ENCODE peak calls at places on chromosomes 16 and 17, in eight cellular contexts. O is IMR-90, W is neural progenitor cell, E is cardiac muscle cell, F is NT2/D1, G is heart left ventricle, D is mucosa of descending colon, J is mammary epithelial cell. Y is an unnamed sample.

GRCh38 chr16:11263737-11264136 is 5.4 kb downstream of the TNP2 start:
- DNase-seq in F (no peak), D (no peak), G (no peak), W (no peak), E (no peak), J (no peak), O (no peak), Y (no peak)

GRCh38 chr17:33647976-33648375 is 354.9 kb upstream of the ASIC2 start:
- DNase-seq in J (peak; percentile 2), D (no peak), E (peak; percentile 7), G (no peak), F (no peak), O (peak; percentile 11), W (peak; percentile 63), Y (no peak)

GRCh38 chr17:41593306-41594095 is 6.8 kb upstream of the KRT14 start:
- DNase-seq in G (no peak), E (no peak), D (no peak), F (no peak), O (no peak), J (no peak), W (no peak), Y (no peak)

GRCh38 chr16:66553223-66553622 is 847 bp downstream of the CKLF start:
- DNase-seq in F (no peak), D (peak; percentile 47), G (no peak), E (no peak), J (no peak), W (no peak), O (no peak), Y (no peak)

GRCh38 chr17:79019631-79020584 is 4.1 kb upstream of the C1QTNF1 start:
- DNase-seq in F (no peak), G (peak; percentile 64), E (peak; percentile 90), J (peak; percentile 53), W (peak; percentile 53), O (peak; percentile 78), D (peak; percentile 77), Y (peak; percentile 61)

GRCh38 chr17:5769936-5770335 is 185.6 kb upstream of the NLRP1 start:
- DNase-seq in F (peak; percentile 38), D (no peak), W (peak; percentile 82), G (no peak), E (no peak), O (no peak), J (no peak), Y (no peak)

GRCh38 chr16:73152731-73153130 is 104.8 kb upstream of the ZFHX3 start:
- DNase-seq in O (no peak), F (peak; percentile 86), E (peak; percentile 34), G (no peak), D (no peak), J (no peak), W (peak; percentile 88), Y (no peak)

GRCh38 chr17:62675260-62675659 is 47.8 kb downstream of the MRC2 start:
- DNase-seq in G (no peak), F (no peak), E (no peak), W (no peak), O (no peak), J (no peak), D (no peak), Y (no peak)

GRCh38 chr17:3966720-3967363 is 2.6 kb upstream of the ATP2A3 start:
- DNase-seq in E (no peak), O (no peak), W (no peak), D (peak; percentile 81), G (no peak), J (no peak), F (no peak), Y (no peak)

GRCh38 chr16:64950731-64951130 is 171.1 kb downstream of the CDH11 start:
- DNase-seq in W (no peak), E (no peak), G (no peak), F (no peak), O (no peak), J (no peak), D (no peak), Y (peak; percentile 73)

GRCh38 chr17:63086483-63087185 is 120.6 kb downstream of the TANC2 start:
- DNase-seq in J (no peak), G (no peak), E (no peak), O (no peak), F (no peak), D (no peak), W (no peak), Y (no peak)

GRCh38 chr16:17224859-17225258 is 245.9 kb downstream of the XYLT1 start:
- DNase-seq in D (no peak), O (peak; percentile 82), F (no peak), E (peak; percentile 75), G (peak; percentile 38), J (peak; percentile 29), W (no peak), Y (no peak)

GRCh38 chr17:29039764-29040598 is 3.0 kb upstream of the PIPOX start:
- DNase-seq in W (peak; percentile 70), G (no peak), J (peak; percentile 72), O (peak; percentile 80), E (peak; percentile 96), D (no peak), F (no peak), Y (no peak)

GRCh38 chr17:76232342-76232741 is 8.0 kb downstream of the RNF157 start:
- DNase-seq in G (no peak), W (no peak), O (peak; percentile 98), E (no peak), D (no peak), F (no peak), J (peak; percentile 27), Y (no peak)

GRCh38 chr16:81636298-81636960 is 142.7 kb upstream of the PLCG2 start:
- DNase-seq in E (no peak), D (no peak), G (no peak), O (no peak), F (no peak), W (no peak), J (no peak), Y (no peak)

GRCh38 chr16:8727857-8728618 is 53.6 kb downstream of the ABAT start:
- DNase-seq in J (no peak), O (no peak), W (no peak), E (no peak), D (no peak), G (no peak), F (no peak), Y (no peak)

GRCh38 chr17:76088868-76089576 is 10.0 kb downstream of the ZACN start:
- DNase-seq in D (no peak), O (no peak), E (no peak), J (no peak), W (no peak), F (no peak), G (no peak), Y (peak; percentile 66)

GRCh38 chr16:15887283-15887682 is 1.1 kb downstream of the CEP20 start:
- DNase-seq in D (no peak), W (no peak), G (no peak), O (no peak), E (no peak), F (no peak), J (no peak), Y (no peak)

DNA sequence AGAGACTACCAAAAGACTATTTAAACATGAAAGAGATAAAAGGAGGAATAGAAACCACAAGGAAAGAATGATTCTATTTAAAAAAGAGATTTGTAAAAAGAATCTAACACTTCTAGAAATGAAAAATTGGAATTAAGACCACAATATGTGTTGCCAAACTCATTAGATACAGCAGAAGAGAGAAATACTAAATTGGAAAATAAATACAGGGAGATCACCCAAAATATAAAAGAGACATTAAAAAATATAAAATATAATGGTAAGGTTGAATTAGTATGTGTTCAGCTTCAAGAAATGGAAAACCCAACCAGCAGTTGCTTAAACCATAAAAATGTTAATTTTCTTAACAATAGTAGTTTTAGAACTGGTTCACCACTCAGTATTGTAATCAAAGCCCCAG is 160.4 kb downstream of the LGALS9B start:
- DNase-seq in O (no peak), F (no peak), G (no peak), D (no peak), W (no peak), J (no peak), E (no peak), Y (no peak)
- H3K9me3 ChIP-seq in O (peaks cover 16% of the 10 kb centered on the region), F (peaks cover 16% of the 10 kb centered on the region), G (peaks cover 5% of the 10 kb centered on the region), D (peaks cover 13% of the 10 kb centered on the region), W (peaks cover 11% of the 10 kb centered on the region), J (peaks cover 11% of the 10 kb centered on the region), E (no peaks in the 10 kb centered on the region), Y (peaks cover 20% of the 10 kb centered on the region)

GRCh38 chr17:82228842-82229685 is at the start of gene SLC16A3:
- DNase-seq in W (peak; percentile 91), D (peak; percentile 83), G (peak; percentile 84), F (no peak), J (peak; percentile 67), E (peak; percentile 83), O (peak; percentile 75), Y (peak; percentile 95)
- H3K4me1 ChIP-seq in W (peaks cover 21% of the 10 kb centered on the region), D (peaks cover 43% of the 10 kb centered on the region), G (peaks cover 14% of the 10 kb centered on the region), F (peaks cover 38% of the 10 kb centered on the region), J (peaks cover 40% of the 10 kb centered on the region), E (peaks cover 30% of the 10 kb centered on the region), O (peaks cover 21% of the 10 kb centered on the region), Y (peaks cover 92% of the 10 kb centered on the region)

GRCh38 chr17:81397314-81398169 is 2.3 kb downstream of the BAHCC1 start:
- DNase-seq in F (no peak), W (peak; percentile 97), J (peak; percentile 72), E (peak; percentile 74), O (peak; percentile 62), D (peak; percentile 67), G (no peak), Y (no peak)
- H3K9me3 ChIP-seq in F (no peaks in the 10 kb centered on the region), W (no peaks in the 10 kb centered on the region), J (no peaks in the 10 kb centered on the region), E (no peaks in the 10 kb centered on the region), O (no peaks in the 10 kb centered on the region), D (no peaks in the 10 kb centered on the region), G (no peaks in the 10 kb centered on the region), Y (no peaks in the 10 kb centered on the region)

GRCh38 chr16:89484923-89485679 is 5.3 kb downstream of the ANKRD11 start:
- DNase-seq in E (no peak), G (no peak), O (no peak), D (no peak), F (no peak), J (no peak), W (no peak), Y (no peak)

GRCh38 chr16:89482824-89483220 is 7.5 kb downstream of the ANKRD11 start:
- DNase-seq in G (no peak), E (no peak), W (no peak), D (no peak), F (no peak), J (no peak), O (no peak), Y (no peak)

GRCh38 chr16:89484088-89484501 is 6.3 kb downstream of the ANKRD11 start:
- DNase-seq in G (no peak), E (peak; percentile 34), J (no peak), F (no peak), D (no peak), W (no peak), O (no peak), Y (no peak)

GRCh38 chr16:89489040-89489721 is 1.2 kb downstream of the ANKRD11 start:
- DNase-seq in D (peak; percentile 92), O (peak; percentile 96), E (peak; percentile 98), F (peak; percentile 77), G (peak; percentile 82), J (peak; percentile 90), W (peak; percentile 86), Y (peak; percentile 95)

DNA sequence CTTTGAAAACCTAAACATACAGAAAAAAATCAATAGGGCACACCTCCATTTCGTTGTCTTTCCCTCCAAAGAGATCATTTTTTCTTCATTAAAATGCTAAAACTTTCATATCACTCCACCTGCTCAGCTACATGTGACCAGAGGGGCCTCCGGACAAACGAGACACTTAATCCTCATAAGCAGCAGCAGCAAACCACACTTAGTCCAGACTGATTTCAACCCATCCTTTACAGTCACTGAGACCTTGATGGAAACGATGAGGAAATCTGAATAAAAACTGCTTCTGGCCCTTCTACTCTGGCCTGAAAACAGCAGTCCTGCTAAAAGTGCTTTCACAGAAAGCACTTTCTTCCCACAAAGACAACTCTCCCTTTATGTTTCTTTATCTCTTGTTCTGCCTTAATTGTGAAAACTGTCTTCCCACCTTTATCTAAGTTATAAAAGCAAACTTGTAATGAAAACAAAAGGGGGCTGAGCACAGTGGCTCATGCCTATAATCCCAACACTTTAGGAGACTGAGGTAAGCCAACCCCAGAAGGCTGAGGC is 4.6 kb downstream of the ANKRD11 start:
- DNase-seq in W (no peak), O (no peak), G (no peak), E (no peak), D (no peak), J (no peak), F (no peak), Y (no peak)
- H3K4me1 ChIP-seq in W (peaks cover 58% of the 10 kb centered on the region), O (peaks cover 27% of the 10 kb centered on the region), G (peaks cover 64% of the 10 kb centered on the region), E (peaks cover 49% of the 10 kb centered on the region), D (peaks cover 61% of the 10 kb centered on the region), J (peaks cover 35% of the 10 kb centered on the region), F (peaks cover 17% of the 10 kb centered on the region), Y (peaks cover 83% of the 10 kb centered on the region)